ENCODE peak calls at places on chromosome 16, in six cellular contexts. L is WTC11, N is H1, D is A549, Z is endothelial cell of umbilical vein, Q is HepG2. P is an unnamed sample.

GRCh38 chr16:48157794-48158193 is 2.0 kb upstream of the ABCC12 start:
- DNase-seq in D (no peak), N (no peak), Z (no peak), L (no peak), Q (no peak), P (no peak)

GRCh38 chr16:87740441-87740840 is 25.3 kb downstream of the KLHDC4 start:
- DNase-seq in N (no peak), D (no peak), L (no peak), Z (no peak), Q (no peak), P (no peak)

GRCh38 chr16:9845661-9846361 is 336.4 kb downstream of the GRIN2A start:
- DNase-seq in D (no peak), L (no peak), Q (no peak), Z (peak; percentile 30), N (no peak), P (no peak)

GRCh38 chr16:49399594-49400364 is 26.2 kb downstream of the C16orf78 start:
- DNase-seq in N (peak; percentile 7), Z (no peak), Q (no peak), D (no peak), L (no peak), P (no peak)

GRCh38 chr16:66269631-66270332 is 96.7 kb upstream of the CDH5 start:
- DNase-seq in Q (no peak), D (no peak), N (no peak), L (no peak), Z (no peak), P (no peak)

GRCh38 chr16:48583075-48584065 is 26.6 kb downstream of the N4BP1 start:
- DNase-seq in Z (no peak), L (no peak), Q (no peak), N (no peak), D (no peak), P (no peak)

GRCh38 chr16:75570351-75571104 is 4.3 kb downstream of the GABARAPL2 start:
- DNase-seq in Q (no peak), L (no peak), D (no peak), N (no peak), Z (no peak), P (no peak)

GRCh38 chr16:87454391-87454790 is 38.4 kb downstream of the ZCCHC14 start:
- DNase-seq in Z (no peak), L (no peak), Q (no peak), N (no peak), D (no peak), P (no peak)

GRCh38 chr16:48276102-48276501 is 28.8 kb upstream of the ABCC11 start:
- DNase-seq in N (no peak), L (no peak), Z (peak; percentile 86), D (no peak), Q (peak; percentile 18), P (no peak)

GRCh38 chr16:1333149-1333812 is at the start of gene BAIAP3:
- DNase-seq in Q (no peak), N (peak; percentile 80), Z (no peak), L (peak; percentile 62), D (peak; percentile 46), P (peak; percentile 88)

GRCh38 chr16:66315210-66315825 is 51.2 kb upstream of the CDH5 start:
- DNase-seq in N (peak; percentile 76), L (peak; percentile 70), Z (peak; percentile 73), D (peak; percentile 89), Q (peak; percentile 69), P (peak; percentile 80)

GRCh38 chr16:27568077-27568476 is 18.1 kb downstream of the KATNIP start:
- DNase-seq in Z (no peak), Q (no peak), L (no peak), D (peak; percentile 27), N (no peak), P (no peak)

GRCh38 chr16:6335072-6335471 is 997.6 kb upstream of the RBFOX1 start:
- DNase-seq in L (peak; percentile 16), Z (no peak), Q (no peak), N (peak; percentile 83), D (peak; percentile 4), P (peak; percentile 51)

GRCh38 chr16:10834130-10834529 is 15.5 kb upstream of the TVP23A start:
- DNase-seq in N (no peak), D (no peak), L (no peak), Q (no peak), Z (no peak), P (no peak)

GRCh38 chr16:25005445-25006306 is 9.5 kb downstream of the ARHGAP17 start:
- DNase-seq in L (no peak), N (no peak), Z (no peak), Q (no peak), D (no peak), P (no peak)

GRCh38 chr16:62036101-62036806 is at the start of gene CDH8:
- DNase-seq in Q (no peak), N (peak; percentile 82), L (peak; percentile 76), D (no peak), Z (no peak), P (no peak)

GRCh38 chr16:28873543-28874201 is 4.6 kb upstream of the ATP2A1 start:
- DNase-seq in L (peak; percentile 77), D (peak; percentile 73), Z (no peak), N (peak; percentile 87), Q (no peak), P (peak; percentile 80)

GRCh38 chr16:49460786-49461470 is 87.3 kb downstream of the C16orf78 start:
- DNase-seq in D (no peak), L (no peak), Z (no peak), N (peak; percentile 22), Q (no peak), P (no peak)

GRCh38 chr16:55830658-55831294 is 2.1 kb downstream of the CES1 start:
- DNase-seq in L (no peak), Z (no peak), N (no peak), D (no peak), Q (no peak), P (no peak)

GRCh38 chr16:307691-308312 is 24.8 kb downstream of the PDIA2 start:
- DNase-seq in D (no peak), N (no peak), Q (no peak), Z (no peak), L (no peak), P (no peak)

GRCh38 chr16:55294947-55295346 is 29.1 kb upstream of the IRX6 start:
- DNase-seq in D (no peak), N (no peak), Q (no peak), Z (no peak), L (no peak), P (no peak)

GRCh38 chr16:51734220-51734619 is 583.1 kb upstream of the SALL1 start:
- DNase-seq in N (no peak), Q (no peak), L (no peak), Z (no peak), D (no peak), P (no peak)

GRCh38 chr16:80711406-80711805 is 93.0 kb downstream of the CDYL2 start:
- DNase-seq in D (no peak), L (no peak), Z (no peak), N (no peak), Q (no peak), P (no peak)

GRCh38 chr16:38941-39892 is 14.2 kb downstream of the POLR3K start:
- DNase-seq in N (no peak), L (no peak), D (no peak), Q (no peak), Z (no peak), P (peak; percentile 36)

GRCh38 chr16:30844671-30845449 is 49.0 kb downstream of the BCL7C start:
- DNase-seq in D (peak; percentile 87), Q (peak; percentile 97), N (peak; percentile 82), L (peak; percentile 78), Z (peak; percentile 81), P (peak; percentile 87)

GRCh38 chr16:87241135-87241771 is 75.9 kb downstream of the C16orf95 start:
- DNase-seq in L (no peak), Z (no peak), Q (peak; percentile 67), N (no peak), D (no peak), P (no peak)

GRCh38 chr16:80570106-80570478 is 29.3 kb downstream of the DYNLRB2 start:
- DNase-seq in L (no peak), Q (no peak), Z (peak; percentile 14), D (no peak), N (no peak), P (no peak)

GRCh38 chr16:49462356-49462988 is 88.9 kb downstream of the C16orf78 start:
- DNase-seq in D (no peak), Q (no peak), L (no peak), N (no peak), Z (no peak), P (no peak)

GRCh38 chr16:71426069-71426879 is 15.6 kb downstream of the TLE7 start:
- DNase-seq in N (peak; percentile 99), L (peak; percentile 94), Q (peak; percentile 99), D (peak; percentile 97), Z (peak; percentile 61), P (peak; percentile 70)

GRCh38 chr16:82899731-82900454 is 273.1 kb downstream of the CDH13 start:
- DNase-seq in D (no peak), Z (no peak), Q (no peak), L (no peak), N (no peak), P (no peak)

GRCh38 chr16:47065766-47066688 is 77.7 kb downstream of the NETO2 start:
- DNase-seq in Q (no peak), D (no peak), Z (no peak), N (peak; percentile 33), L (no peak), P (no peak)

DNA sequence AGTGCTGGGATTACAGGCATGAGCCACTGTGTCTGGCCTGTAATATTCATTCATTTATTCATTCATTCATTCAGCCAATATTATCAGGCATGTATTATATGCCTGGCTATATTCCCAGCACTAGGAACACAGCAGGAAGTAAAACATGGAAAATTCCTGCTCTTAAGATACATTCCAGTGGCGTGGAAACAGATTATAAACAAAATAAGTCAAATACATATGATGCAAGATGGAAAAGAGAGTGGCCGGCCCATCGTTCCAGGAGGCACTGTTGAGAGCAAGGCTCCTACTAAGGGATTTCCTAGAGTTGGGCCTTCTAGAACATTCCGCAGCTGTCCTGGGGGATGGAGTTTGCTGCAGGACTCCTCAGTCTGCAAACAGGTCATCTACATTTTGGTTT is 17.7 kb downstream of the ADCY9 start:
- DNase-seq in N (no peak), Q (no peak), D (no peak), Z (peak; percentile 30), L (no peak), P (no peak)
- TF ChIP-seq JUN in N (no peak), Q (no peak), D (no peak), Z (no peak), L (no peak), P (no peak)

DNA sequence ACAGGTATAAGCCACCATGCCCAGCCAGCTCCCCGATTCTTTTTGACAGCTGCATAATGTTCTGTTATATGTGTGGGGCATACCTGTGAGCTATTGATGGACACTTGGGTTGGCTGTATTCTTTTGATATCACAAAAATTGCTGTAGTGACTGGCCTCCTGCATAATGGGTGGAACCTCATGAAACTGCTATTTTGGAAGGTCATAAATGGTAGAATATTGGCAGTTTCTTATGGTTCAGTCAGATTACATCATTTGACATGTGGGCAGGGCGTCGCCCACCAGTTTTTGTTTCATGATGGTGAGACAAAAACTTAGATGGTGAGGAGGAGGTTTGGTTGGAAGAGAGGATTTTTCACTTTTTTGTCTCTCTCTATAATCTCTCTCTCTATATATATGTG is 26.7 kb upstream of the POLR3E start:
- DNase-seq in D (no peak), Z (no peak), N (no peak), Q (no peak), L (no peak), P (no peak)
- TF ChIP-seq JUN in D (no peak), Z (no peak), N (no peak), Q (no peak), L (no peak), P (no peak)

GRCh38 chr16:12907670-12908233 is 6.4 kb downstream of the SHISA9 start:
- DNase-seq in Q (peak; percentile 22), L (peak; percentile 46), Z (peak; percentile 4), D (no peak), N (no peak), P (peak; percentile 26)
- TF ChIP-seq JUN in Q (no peak), L (no peak), Z (no peak), D (no peak), N (no peak), P (no peak)

GRCh38 chr16:89037261-89038152 is 56.1 kb upstream of the ACSF3 start:
- DNase-seq in Z (peak; percentile 24), Q (no peak), D (peak; percentile 33), N (peak; percentile 87), L (peak; percentile 78), P (peak; percentile 79)
- TF ChIP-seq JUN in Z (no peak), Q (no peak), D (no peak), N (no peak), L (peak; percentile 69), P (peak; percentile 52)